ENCODE peak calls at places on chromosomes 5 and 9, in six cellular contexts. J, Q, T, O, R and P are unnamed samples. For H3K4me1, the result is how much of the 10 kb centered on the place peaks cover.

GRCh38 chr5:66851306-66851705 is 255.1 kb downstream of the MAST4 start:
- DNase-seq in J (no peak), Q (no peak), T (no peak), O (no peak), R (no peak), P (no peak)

GRCh38 chr5:177004961-177005360 is 1.6 kb downstream of the UIMC1 start:
- DNase-seq in J (no peak), Q (no peak), T (no peak), O (no peak), R (no peak), P (no peak)

GRCh38 chr9:137110147-137110910 is 4.2 kb downstream of the DPP7 start:
- DNase-seq in J (no peak), Q (peak), T (no peak), O (no peak), R (no peak), P (no peak)

GRCh38 chr5:127870914-127871313 is 167.7 kb downstream of the CCDC192 start:
- DNase-seq in J (no peak), Q (peak), T (no peak), O (no peak), R (peak), P (peak)

GRCh38 chr5:17355585-17356346 is 138.3 kb downstream of the BASP1 start:
- DNase-seq in J (no peak), Q (no peak), T (no peak), O (no peak), R (no peak), P (no peak)

GRCh38 chr5:1182633-1183423 is 18.6 kb upstream of the SLC6A19 start:
- DNase-seq in J (peak), Q (peak), T (peak), O (no peak), R (no peak), P (no peak)

GRCh38 chr5:10854526-10855277 is 93.7 kb upstream of the DAP start:
- DNase-seq in J (no peak), Q (no peak), T (no peak), O (no peak), R (peak), P (no peak)

GRCh38 chr5:139141841-139142240 is 56.3 kb downstream of the SIL1 start:
- DNase-seq in J (no peak), Q (no peak), T (peak), O (no peak), R (no peak), P (no peak)

GRCh38 chr5:1477341-1477740 is 32.1 kb upstream of the SLC6A3 start:
- DNase-seq in J (no peak), Q (peak), T (no peak), O (no peak), R (no peak), P (no peak)

GRCh38 chr5:140186155-140186753 is 11.3 kb downstream of the CYSTM1 start:
- DNase-seq in J (no peak), Q (no peak), T (no peak), O (no peak), R (no peak), P (no peak)

GRCh38 chr9:128910906-128911305 is 9.9 kb upstream of the PHYHD1 start:
- DNase-seq in J (no peak), Q (no peak), T (no peak), O (no peak), R (no peak), P (no peak)

GRCh38 chr9:130925050-130925678 is 13.9 kb downstream of the FIBCD1 start:
- DNase-seq in J (no peak), Q (no peak), T (no peak), O (no peak), R (no peak), P (no peak)

GRCh38 chr9:78982849-78983248 is 588.9 kb upstream of the TLE4 start:
- DNase-seq in J (no peak), Q (no peak), T (no peak), O (no peak), R (no peak), P (no peak)

GRCh38 chr5:96627792-96628191 is 34.4 kb upstream of the CAST start:
- DNase-seq in J (no peak), Q (no peak), T (no peak), O (no peak), R (no peak), P (no peak)

GRCh38 chr9:94865599-94866456 is 139.3 kb downstream of the AOPEP start:
- DNase-seq in J (no peak), Q (no peak), T (peak), O (no peak), R (no peak), P (peak)

GRCh38 chr5:149930754-149931574 is 13.6 kb downstream of the PDE6A start:
- DNase-seq in J (no peak), Q (no peak), T (no peak), O (no peak), R (no peak), P (no peak)

GRCh38 chr5:163569284-163569683 is 63.9 kb downstream of the MAT2B start:
- DNase-seq in J (no peak), Q (no peak), T (no peak), O (no peak), R (no peak), P (peak)

GRCh38 chr5:133347039-133347438 is 265.3 kb downstream of the FSTL4 start:
- DNase-seq in J (no peak), Q (no peak), T (no peak), O (peak), R (no peak), P (no peak)

GRCh38 chr9:79776581-79776980 is 204.8 kb downstream of the TLE4 start:
- DNase-seq in J (no peak), Q (no peak), T (no peak), O (no peak), R (no peak), P (no peak)

GRCh38 chr5:31496301-31496700 is 35.6 kb downstream of the DROSHA start:
- DNase-seq in J (no peak), Q (no peak), T (no peak), O (no peak), R (no peak), P (no peak)

GRCh38 chr5:143713331-143714032 is 98.5 kb upstream of the HMHB1 start:
- DNase-seq in J (no peak), Q (no peak), T (no peak), O (no peak), R (no peak), P (no peak)

GRCh38 chr5:176373100-176373818 is 8.0 kb downstream of the ARL10 start:
- DNase-seq in J (no peak), Q (no peak), T (no peak), O (no peak), R (peak), P (no peak)

GRCh38 chr5:18745988-18746615 is 1111.8 kb downstream of the TAF11L14 start:
- DNase-seq in J (no peak), Q (no peak), T (no peak), O (peak), R (no peak), P (no peak)

GRCh38 chr5:107873877-107874276 is 203.1 kb upstream of the EFNA5 start:
- DNase-seq in J (no peak), Q (no peak), T (no peak), O (no peak), R (no peak), P (no peak)

GRCh38 chr5:172816887-172817418 is 17.1 kb upstream of the ERGIC1 start:
- DNase-seq in J (no peak), Q (no peak), T (no peak), O (no peak), R (peak), P (no peak)

GRCh38 chr5:117680421-117680820 is 1105.8 kb upstream of the SEMA6A start:
- DNase-seq in J (no peak), Q (no peak), T (no peak), O (no peak), R (no peak), P (no peak)

GRCh38 chr5:8098044-8098443 is 229.1 kb downstream of the MTRR start:
- DNase-seq in J (no peak), Q (no peak), T (no peak), O (no peak), R (no peak), P (no peak)

GRCh38 chr5:56740000-56740399 is 75.3 kb upstream of the MAP3K1 start:
- DNase-seq in J (no peak), Q (no peak), T (no peak), O (no peak), R (no peak), P (no peak)

GRCh38 chr9:22815246-22815645 is 368.6 kb downstream of the DMRTA1 start:
- DNase-seq in J (no peak), Q (no peak), T (no peak), O (no peak), R (no peak), P (no peak)

GRCh38 chr9:22808876-22809275 is 362.3 kb downstream of the DMRTA1 start:
- DNase-seq in J (no peak), Q (no peak), T (no peak), O (no peak), R (no peak), P (no peak)

GRCh38 chr9:22817181-22817580 is 370.6 kb downstream of the DMRTA1 start:
- DNase-seq in J (no peak), Q (no peak), T (no peak), O (no peak), R (no peak), P (no peak)

GRCh38 chr9:22809371-22809770 is 362.7 kb downstream of the DMRTA1 start:
- DNase-seq in J (no peak), Q (no peak), T (no peak), O (no peak), R (no peak), P (no peak)

DNA sequence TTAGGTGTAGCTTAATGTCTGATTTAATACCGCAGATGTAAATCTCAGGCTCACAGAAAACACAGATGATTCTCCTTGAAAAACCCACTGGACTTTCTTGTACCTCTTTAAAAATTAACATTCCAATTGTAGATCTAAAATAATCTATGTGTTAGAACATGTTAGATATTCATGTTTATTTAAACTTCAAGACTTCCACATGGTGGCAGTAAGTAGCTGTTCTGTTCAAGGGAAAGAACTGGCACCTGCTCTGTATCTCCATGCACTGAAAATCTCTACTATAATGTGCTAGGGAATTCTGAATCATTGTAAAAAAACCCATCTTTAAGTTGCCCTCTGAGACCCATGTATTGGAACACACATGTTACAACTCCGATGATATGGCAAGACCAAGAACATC is 366.9 kb downstream of the DMRTA1 start:
- DNase-seq in J (no peak), Q (no peak), T (peak), O (peak), R (no peak), P (peak)
- TF ChIP-seq CTCF in J (peak), Q (peak), T (peak), O (peak), R (no peak), P (peak)

GRCh38 chr9:127904888-127905728 is 5.7 kb upstream of the ST6GALNAC6 start:
- DNase-seq in J (no peak), Q (no peak), T (no peak), O (peak), R (no peak), P (no peak)
- H3K4me1 ChIP-seq in J (half or more), Q (under half), T (under half), O (half or more), R (half or more), P (under half)

DNA sequence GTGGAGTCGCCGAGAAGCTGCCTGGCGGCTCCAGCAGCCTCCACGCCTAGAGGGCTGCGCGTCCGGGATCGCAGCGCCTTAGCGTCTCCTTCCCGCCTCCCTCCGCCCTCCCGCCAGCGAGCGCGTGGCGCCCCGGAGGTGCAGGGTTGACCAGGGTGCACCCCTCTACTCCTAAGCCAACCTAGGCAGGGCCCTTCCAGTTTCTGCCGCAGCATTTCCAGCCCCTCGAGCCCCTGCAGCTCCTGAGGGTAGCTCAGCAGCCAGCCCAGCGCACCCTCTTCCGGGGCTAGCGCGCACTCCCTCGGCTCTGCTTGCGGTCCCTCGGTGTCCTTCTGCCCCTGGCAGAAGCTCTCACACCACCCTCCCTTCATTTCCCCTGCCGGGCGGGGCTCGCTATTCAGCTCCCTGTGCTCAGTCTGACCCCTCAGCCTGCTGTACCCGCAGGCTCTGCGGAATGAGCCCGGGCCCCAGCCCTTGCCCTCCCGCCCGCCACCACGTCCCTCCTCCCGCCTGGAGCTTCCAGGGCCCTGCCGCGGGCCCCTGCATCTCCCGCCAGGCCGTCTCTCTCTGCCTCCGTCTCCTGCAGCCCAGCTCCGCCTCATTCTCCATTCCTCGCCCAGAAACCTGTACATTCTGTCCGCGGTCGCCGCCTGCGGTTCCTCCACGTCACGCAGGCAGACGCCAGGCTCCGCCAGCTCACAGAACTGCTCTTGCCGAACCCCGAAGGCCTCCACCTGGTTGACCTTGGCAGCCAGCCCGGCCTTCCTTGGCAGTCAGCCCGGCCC is 61.8 kb downstream of the SPATA31C2 start:
- DNase-seq in J (peak), Q (peak), T (peak), O (no peak), R (peak), P (peak)
- TF ChIP-seq CTCF in J (peak), Q (no peak), T (peak), O (no peak), R (no peak), P (peak)

DNA sequence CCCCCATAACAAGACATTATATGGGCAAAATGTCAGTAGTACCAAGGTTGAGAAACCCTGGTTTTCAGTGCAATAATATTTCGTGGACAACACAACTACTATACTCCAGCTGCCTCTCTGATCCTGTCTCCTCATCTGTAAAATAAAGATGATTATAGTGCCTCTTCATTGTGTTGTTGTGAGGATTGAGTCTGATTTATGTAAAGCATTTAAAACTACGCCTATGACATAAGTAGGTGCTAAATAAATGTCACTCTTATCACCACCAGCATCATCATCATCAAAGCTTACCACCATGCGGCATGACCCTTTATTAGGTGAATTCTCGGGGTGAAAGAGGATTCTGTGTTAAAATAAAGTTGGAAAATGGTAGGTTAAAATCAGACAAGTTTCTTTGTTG is 67.8 kb upstream of the IFNE start:
- DNase-seq in J (no peak), Q (no peak), T (no peak), O (no peak), R (no peak), P (no peak)
- H3K4me1 ChIP-seq in J (under half), Q (under half), T (under half), O (under half), R (under half), P (under half)

GRCh38 chr5:142515036-142515435 is 170.9 kb downstream of the FGF1 start:
- DNase-seq in J (no peak), Q (no peak), T (no peak), O (no peak), R (no peak), P (no peak)
- TF ChIP-seq CTCF in J (no peak), Q (no peak), T (no peak), O (no peak), R (no peak), P (no peak)

GRCh38 chr5:157258450-157258849 is 7.5 kb upstream of the CYFIP2 start:
- DNase-seq in J (no peak), Q (no peak), T (no peak), O (no peak), R (no peak), P (no peak)
- H3K4me1 ChIP-seq in J (under half), Q (under half), T (under half), O (under half), R (under half), P (under half)

DNA sequence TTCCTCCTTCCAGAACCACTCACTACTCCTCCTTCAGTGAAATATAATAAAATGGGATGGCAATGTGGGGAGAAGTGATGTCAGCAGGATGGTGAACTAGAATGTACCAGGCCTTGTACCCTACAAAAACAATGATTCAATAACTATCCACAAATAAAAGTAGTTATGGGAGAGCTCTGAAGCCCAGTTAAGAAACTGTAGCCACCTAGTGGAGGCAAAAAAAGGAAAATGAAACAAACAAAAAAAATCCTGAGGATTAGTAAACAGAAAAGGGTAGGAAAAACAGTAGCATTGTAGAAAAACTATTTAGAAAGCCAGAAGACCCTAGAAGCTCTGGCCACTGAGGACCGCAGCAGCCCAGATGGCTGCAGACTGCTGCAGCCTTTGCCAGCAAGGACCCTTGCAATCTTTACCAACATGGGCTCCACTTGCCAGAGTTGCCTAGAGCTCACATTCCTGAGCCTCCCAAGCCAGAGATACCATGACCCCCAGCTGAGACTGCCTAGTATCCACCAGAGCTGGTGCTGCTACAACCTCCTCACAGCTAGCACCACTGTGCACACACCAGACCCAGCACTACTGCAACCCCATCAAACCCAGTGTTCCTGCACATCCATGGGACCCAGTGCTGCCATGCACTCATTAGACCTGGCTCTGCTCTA is 259.7 kb upstream of the MSX2 start:
- DNase-seq in J (no peak), Q (no peak), T (no peak), O (no peak), R (no peak), P (no peak)
- TF ChIP-seq CTCF in J (no peak), Q (no peak), T (peak), O (peak), R (no peak), P (peak)

GRCh38 chr9:84949969-84950368 is 280.4 kb downstream of the NTRK2 start:
- DNase-seq in J (no peak), Q (no peak), T (no peak), O (no peak), R (no peak), P (no peak)
- H3K4me1 ChIP-seq in J (under half), Q (under half), T (under half), O (under half), R (under half), P (under half)